ENCODE peak calls at places on chromosomes 13 and 19, in five cellular contexts. V is aorta, S is uterus, O is retinal pigment epithelial cell, W is AG04450. X is an unnamed sample.

GRCh38 chr19:5115771-5116202 is 146.9 kb downstream of the KDM4B start:
- DNase-seq in V (no peak), S (no peak), O (no peak), W (no peak), X (no peak)

GRCh38 chr19:14375055-14375581 is 6.1 kb upstream of the ADGRE5 start:
- DNase-seq in V (peak), S (peak), O (no peak), W (no peak), X (peak)

GRCh38 chr13:73274147-73274546 is 215.3 kb downstream of the KLF5 start:
- DNase-seq in V (no peak), S (no peak), O (peak), W (no peak), X (no peak)

GRCh38 chr19:6611441-6611852 is 20.5 kb upstream of the CD70 start:
- DNase-seq in V (no peak), S (no peak), O (no peak), W (no peak), X (no peak)

GRCh38 chr19:7983995-7984837 is 21.2 kb downstream of the ELAVL1 start:
- DNase-seq in V (no peak), S (no peak), O (no peak), W (no peak), X (no peak)

GRCh38 chr19:35281303-35281702 is 1.0 kb upstream of the HAMP start:
- DNase-seq in V (no peak), S (no peak), O (no peak), W (no peak), X (no peak)

GRCh38 chr13:94198666-94199065 is 280.8 kb downstream of the DCT start:
- DNase-seq in V (no peak), S (no peak), O (no peak), W (no peak), X (no peak)

GRCh38 chr19:40139533-40140287 is 49.0 kb upstream of the ZNF780A start:
- DNase-seq in V (no peak), S (no peak), O (peak), W (peak), X (peak)

GRCh38 chr13:35164324-35164932 is 222.4 kb downstream of the NBEA start:
- DNase-seq in V (no peak), S (no peak), O (peak), W (no peak), X (no peak)

GRCh38 chr13:97233499-97233898 is 11.4 kb downstream of the MBNL2 start:
- DNase-seq in V (no peak), S (no peak), O (no peak), W (no peak), X (no peak)

GRCh38 chr19:39077323-39077722 is 6.8 kb upstream of the ACP7 start:
- DNase-seq in V (no peak), S (no peak), O (no peak), W (no peak), X (no peak)
- H3K4me3 ChIP-seq in V (no peak), S (no peak), O (no peak), W (no peak), X (no peak)

DNA sequence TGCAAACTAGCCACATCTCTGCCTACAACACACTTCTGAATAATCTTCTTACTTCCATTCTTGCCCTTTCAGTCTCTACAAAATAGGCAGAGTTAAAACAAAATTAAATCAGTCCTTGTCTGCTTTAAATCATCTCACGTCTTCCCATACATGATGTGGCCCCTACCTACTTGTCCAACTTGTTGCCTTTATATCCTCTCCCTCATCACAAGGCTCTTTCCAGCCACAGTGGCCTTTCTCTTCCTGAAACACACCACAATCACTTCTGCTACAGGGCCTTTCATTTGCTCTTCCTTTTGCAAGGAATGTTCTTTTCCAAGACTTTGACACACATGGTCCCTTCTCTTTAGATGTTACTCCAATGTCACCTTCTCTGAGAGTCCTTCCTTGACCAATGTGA is 1.7 kb downstream of the RBM26 start:
- DNase-seq in V (no peak), S (no peak), O (no peak), W (no peak), X (no peak)
- H3K4me3 ChIP-seq in V (peak), S (peak), O (peak), W (peak), X (peak)

GRCh38 chr19:48499352-48500090 is 12.1 kb downstream of the LMTK3 start:
- DNase-seq in V (no peak), S (no peak), O (no peak), W (no peak), X (no peak)

GRCh38 chr19:48501961-48502719 is 9.5 kb downstream of the LMTK3 start:
- DNase-seq in V (peak), S (no peak), O (peak), W (no peak), X (peak)

GRCh38 chr19:48501446-48501960 is 10.1 kb downstream of the LMTK3 start:
- DNase-seq in V (peak), S (no peak), O (no peak), W (no peak), X (peak)

GRCh38 chr19:48502720-48503018 is 9.0 kb downstream of the LMTK3 start:
- DNase-seq in V (peak), S (no peak), O (no peak), W (no peak), X (no peak)

DNA sequence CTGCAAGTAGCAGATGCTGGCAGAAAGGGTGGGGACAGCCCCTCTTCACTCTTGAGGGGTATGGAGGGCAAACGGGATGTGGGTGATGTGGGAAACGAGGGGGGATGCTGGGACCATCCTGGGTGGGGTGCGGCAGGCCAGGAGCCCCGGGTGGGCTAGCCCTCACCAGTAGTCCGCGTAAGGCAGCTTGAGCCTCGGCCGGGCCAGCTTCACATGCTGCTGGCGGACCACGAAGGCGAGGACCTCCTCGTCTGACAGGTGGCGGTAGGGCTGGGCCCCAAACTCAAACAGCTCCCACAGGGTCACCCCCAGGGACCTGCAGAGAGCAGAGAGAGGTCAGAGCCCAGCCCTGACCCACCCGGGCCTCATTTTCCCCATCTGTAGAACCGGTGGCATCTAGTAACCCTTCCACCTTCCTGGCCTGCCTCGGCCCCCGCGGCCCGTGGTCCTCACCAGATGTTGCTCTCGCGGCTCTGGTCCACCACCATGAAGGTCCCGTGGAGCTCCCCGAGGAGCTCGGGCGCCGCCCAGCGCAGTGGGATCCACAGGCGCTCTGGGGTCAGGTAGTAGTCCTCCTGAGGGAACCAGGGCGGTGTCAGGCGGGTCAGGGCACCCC is 10.7 kb downstream of the LMTK3 start:
- DNase-seq in V (no peak), S (no peak), O (no peak), W (no peak), X (no peak)
- H3K4me3 ChIP-seq in V (no peak), S (no peak), O (peak), W (no peak), X (peak)

DNA sequence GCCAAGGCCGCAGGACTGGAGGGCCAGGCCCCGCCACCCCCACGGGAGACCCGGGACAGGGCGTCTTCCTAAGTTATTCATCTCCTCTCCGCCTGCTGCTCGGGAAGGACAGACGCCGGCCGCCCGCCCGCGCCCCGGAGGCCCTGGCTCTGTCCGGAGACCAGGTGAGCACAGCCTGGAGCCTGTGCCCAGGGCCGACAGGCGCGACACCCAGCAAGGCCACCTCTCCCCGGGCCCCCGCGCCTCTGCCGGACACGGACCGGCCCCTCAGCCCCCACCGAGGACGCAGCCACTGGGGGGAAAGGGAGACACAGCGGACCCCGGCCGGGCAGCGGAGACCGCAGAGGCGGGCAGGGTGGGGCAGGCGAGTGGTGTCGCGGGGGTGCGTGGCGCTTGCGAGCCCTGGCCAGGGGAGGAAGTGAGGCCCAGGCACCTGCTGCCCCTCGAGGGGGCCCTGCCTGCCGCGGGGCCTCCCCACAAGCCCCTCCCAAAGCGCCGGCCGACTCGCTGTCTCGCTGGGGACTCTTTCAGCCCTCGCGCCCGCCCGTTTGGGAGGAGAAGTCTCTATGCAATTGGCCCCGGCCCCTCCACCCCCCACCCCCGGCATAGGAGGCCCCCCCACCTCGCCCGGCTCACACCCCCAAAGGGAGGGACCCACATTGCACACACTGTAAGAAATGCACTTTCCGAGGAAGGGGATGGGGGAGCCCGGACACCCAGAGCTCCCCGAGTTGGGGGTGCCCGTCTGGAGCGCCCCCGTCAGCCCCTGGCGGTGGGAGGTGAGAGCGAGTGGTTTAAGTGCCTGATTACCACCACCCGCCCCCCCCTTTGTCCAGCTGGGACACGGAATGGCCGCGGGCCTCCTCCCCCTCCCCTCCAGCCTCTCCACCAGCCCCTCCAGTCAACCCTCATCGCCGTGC is 17.0 kb downstream of the SMIM24 start:
- DNase-seq in V (peak), S (no peak), O (no peak), W (no peak), X (no peak)
- H3K4me3 ChIP-seq in V (no peak), S (no peak), O (no peak), W (no peak), X (no peak)

DNA sequence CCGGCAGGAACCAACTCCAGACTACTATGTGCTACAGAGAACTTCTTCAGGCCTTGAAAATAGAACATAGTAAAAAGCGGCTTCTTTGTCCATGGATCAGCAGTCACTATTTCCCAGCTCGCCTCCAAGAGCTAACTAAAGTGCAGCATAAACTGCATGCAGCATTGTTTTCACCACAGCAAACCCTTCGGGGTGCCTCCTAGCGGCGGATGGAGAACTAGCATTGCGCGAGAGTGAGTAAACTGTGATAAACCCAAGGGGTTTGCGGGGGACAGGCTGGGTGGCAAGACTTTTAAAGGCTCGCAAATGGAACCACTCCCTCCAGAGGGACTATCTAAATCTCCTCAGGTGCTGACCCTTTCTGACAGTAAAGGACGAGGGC is 21.6 kb upstream of the SGCG start:
- DNase-seq in V (peak), S (no peak), O (no peak), W (no peak), X (no peak)
- H3K4me3 ChIP-seq in V (peak), S (peak), O (peak), W (peak), X (no peak)

GRCh38 chr19:50501568-50502475 is 9.2 kb downstream of the JOSD2 start:
- DNase-seq in V (peak), S (no peak), O (no peak), W (no peak), X (no peak)

GRCh38 chr19:50501186-50501567 is 9.8 kb downstream of the JOSD2 start:
- DNase-seq in V (peak), S (no peak), O (no peak), W (no peak), X (no peak)

GRCh38 chr19:50498219-50499056 is 12.6 kb downstream of the JOSD2 start:
- DNase-seq in V (no peak), S (no peak), O (no peak), W (no peak), X (no peak)

GRCh38 chr19:50500753-50501151 is 10.2 kb downstream of the JOSD2 start:
- DNase-seq in V (peak), S (no peak), O (no peak), W (no peak), X (no peak)

GRCh38 chr19:50500060-50500752 is 10.8 kb downstream of the JOSD2 start:
- DNase-seq in V (peak), S (no peak), O (no peak), W (no peak), X (no peak)
- H3K4me3 ChIP-seq in V (no peak), S (no peak), O (no peak), W (no peak), X (no peak)

GRCh38 chr13:23725922-23726321 is 155.7 kb downstream of the TNFRSF19 start:
- DNase-seq in V (no peak), S (no peak), O (no peak), W (no peak), X (no peak)
- H3K4me3 ChIP-seq in V (no peak), S (no peak), O (no peak), W (no peak), X (no peak)

DNA sequence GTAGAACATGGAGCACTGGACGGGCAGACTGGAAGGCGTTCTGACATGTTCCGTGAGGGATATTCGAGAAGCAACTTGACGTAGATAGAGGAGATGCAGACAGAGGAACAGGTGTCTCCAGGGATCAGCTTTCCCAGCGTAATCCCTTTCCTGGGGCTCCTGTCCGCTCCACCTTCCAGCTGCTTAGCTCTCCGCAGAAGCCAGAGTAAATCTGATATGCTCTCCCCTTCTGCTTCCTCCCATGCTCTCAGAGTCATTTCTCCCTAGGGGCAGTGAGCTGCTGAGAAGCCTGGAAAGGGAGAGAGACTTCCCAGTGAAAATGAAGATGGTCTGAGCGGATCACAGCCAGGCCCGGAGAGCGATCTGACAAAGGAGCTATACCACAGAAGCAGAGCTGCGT is 23.0 kb upstream of the OLFM4 start:
- DNase-seq in V (no peak), S (no peak), O (no peak), W (no peak), X (no peak)
- H3K4me3 ChIP-seq in V (no peak), S (no peak), O (no peak), W (no peak), X (no peak)

GRCh38 chr19:12939908-12940533 is 1.6 kb downstream of the CALR start:
- DNase-seq in V (no peak), S (no peak), O (no peak), W (no peak), X (no peak)
- H3K4me3 ChIP-seq in V (no peak), S (peak), O (peak), W (peak), X (peak)

DNA sequence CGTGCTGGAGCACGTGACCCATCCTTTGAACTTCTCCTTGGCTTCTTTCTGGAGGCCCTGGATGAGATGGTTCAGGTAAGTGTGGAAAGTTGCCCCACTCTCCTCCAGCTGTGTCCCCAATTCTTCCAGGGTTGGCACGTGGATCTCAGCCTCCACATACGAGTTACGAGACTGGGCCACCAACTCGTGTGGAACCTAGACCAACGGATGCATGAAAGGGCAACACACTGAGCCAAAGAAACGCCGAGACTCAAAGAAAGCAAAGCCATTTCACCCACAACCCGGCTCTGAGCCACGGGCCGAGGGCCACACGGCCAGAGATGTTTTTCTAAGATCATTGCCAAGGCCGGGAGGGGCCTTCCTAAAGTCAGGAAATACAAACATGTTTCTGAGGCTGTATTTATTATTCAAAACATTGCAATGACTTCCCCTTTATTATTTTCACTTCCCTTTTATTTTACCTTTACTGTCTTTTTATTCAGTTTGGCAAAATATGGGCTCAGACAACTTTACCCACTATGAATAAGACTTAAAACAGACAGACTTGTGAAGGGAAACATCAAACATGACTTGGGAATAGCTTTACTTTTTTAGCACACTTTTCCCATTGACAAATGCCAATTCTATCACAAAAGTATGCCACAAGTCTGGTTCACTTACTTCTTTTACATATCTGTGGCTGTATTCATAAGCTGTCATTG is 94.6 kb downstream of the KL start:
- DNase-seq in V (peak), S (no peak), O (no peak), W (no peak), X (no peak)
- H3K4me3 ChIP-seq in V (no peak), S (no peak), O (no peak), W (no peak), X (no peak)

X was measured in effector memory CD4-positive, alpha-beta T cell.